ENCODE peak calls at places on chromosome 12, in nine cellular contexts. O, U, V, Q, R, T, P, H and X are unnamed samples.

GRCh38 chr12:70044170-70044569 is 199.1 kb upstream of the CNOT2 start:
- DNase-seq in O (no peak), U (no peak), V (no peak), Q (no peak), R (no peak), T (no peak), P (no peak), H (no peak), X (no peak)

GRCh38 chr12:57756406-57757341 is 1.8 kb downstream of the MARCHF9 start:
- DNase-seq in O (no peak), U (peak; percentile 70), V (peak; percentile 59), Q (no peak), R (no peak), T (no peak), P (no peak), H (peak; percentile 57), X (peak; percentile 61)

GRCh38 chr12:131189781-131190180 is 236.1 kb downstream of the ADGRD1 start:
- DNase-seq in O (no peak), U (no peak), V (no peak), Q (no peak), R (no peak), T (no peak), P (no peak), H (no peak), X (no peak)

GRCh38 chr12:56029666-56030293 is 8.9 kb downstream of the IKZF4 start:
- DNase-seq in O (peak; percentile 36), U (peak; percentile 48), V (peak; percentile 47), Q (no peak), R (no peak), T (peak; percentile 49), P (no peak), H (peak; percentile 57), X (no peak)

GRCh38 chr12:21138016-21138415 is 7.0 kb downstream of the SLCO1B1 start:
- DNase-seq in O (no peak), U (no peak), V (no peak), Q (no peak), R (no peak), T (no peak), P (no peak), H (no peak), X (no peak)

GRCh38 chr12:65294863-65295262 is 16.4 kb downstream of the MSRB3 start:
- DNase-seq in O (no peak), U (no peak), V (no peak), Q (no peak), R (no peak), T (no peak), P (no peak), H (no peak), X (no peak)

GRCh38 chr12:124335426-124336183 is 40.7 kb downstream of the RFLNA start:
- DNase-seq in O (no peak), U (no peak), V (no peak), Q (no peak), R (peak; percentile 72), T (no peak), P (no peak), H (no peak), X (no peak)

GRCh38 chr12:21677204-21677603 is 19.6 kb upstream of the LDHB start:
- DNase-seq in O (no peak), U (no peak), V (no peak), Q (no peak), R (no peak), T (no peak), P (no peak), H (no peak), X (no peak)

GRCh38 chr12:10283028-10283427 is 24.6 kb upstream of the KLRD1 start:
- DNase-seq in O (no peak), U (no peak), V (no peak), Q (no peak), R (no peak), T (no peak), P (no peak), H (no peak), X (no peak)

GRCh38 chr12:132078190-132078589 is 65.9 kb downstream of the DDX51 start:
- DNase-seq in O (no peak), U (no peak), V (no peak), Q (no peak), R (no peak), T (no peak), P (no peak), H (no peak), X (no peak)

GRCh38 chr12:124389537-124390441 is 94.9 kb downstream of the RFLNA start:
- DNase-seq in O (no peak), U (no peak), V (peak; percentile 48), Q (no peak), R (no peak), T (no peak), P (no peak), H (no peak), X (no peak)

GRCh38 chr12:40012709-40013108 is 93.2 kb downstream of the SLC2A13 start:
- DNase-seq in O (no peak), U (no peak), V (no peak), Q (no peak), R (no peak), T (no peak), P (no peak), H (no peak), X (no peak)

GRCh38 chr12:93699271-93700141 is 22.3 kb downstream of the CRADD start:
- DNase-seq in O (no peak), U (no peak), V (no peak), Q (no peak), R (no peak), T (no peak), P (no peak), H (no peak), X (no peak)

GRCh38 chr12:42525444-42525843 is 64.1 kb downstream of the PRICKLE1 start:
- DNase-seq in O (no peak), U (no peak), V (no peak), Q (no peak), R (no peak), T (no peak), P (no peak), H (no peak), X (no peak)

GRCh38 chr12:67594888-67595287 is 53.7 kb upstream of the DYRK2 start:
- DNase-seq in O (no peak), U (no peak), V (no peak), Q (no peak), R (no peak), T (no peak), P (no peak), H (no peak), X (no peak)

GRCh38 chr12:5088586-5089264 is 45.0 kb downstream of the KCNA5 start:
- DNase-seq in O (peak; percentile 22), U (no peak), V (no peak), Q (no peak), R (peak; percentile 62), T (no peak), P (no peak), H (no peak), X (no peak)

GRCh38 chr12:8681129-8681902 is 16.5 kb upstream of the RIMKLB start:
- DNase-seq in O (peak; percentile 11), U (no peak), V (no peak), Q (no peak), R (no peak), T (peak; percentile 34), P (no peak), H (no peak), X (no peak)

DNA sequence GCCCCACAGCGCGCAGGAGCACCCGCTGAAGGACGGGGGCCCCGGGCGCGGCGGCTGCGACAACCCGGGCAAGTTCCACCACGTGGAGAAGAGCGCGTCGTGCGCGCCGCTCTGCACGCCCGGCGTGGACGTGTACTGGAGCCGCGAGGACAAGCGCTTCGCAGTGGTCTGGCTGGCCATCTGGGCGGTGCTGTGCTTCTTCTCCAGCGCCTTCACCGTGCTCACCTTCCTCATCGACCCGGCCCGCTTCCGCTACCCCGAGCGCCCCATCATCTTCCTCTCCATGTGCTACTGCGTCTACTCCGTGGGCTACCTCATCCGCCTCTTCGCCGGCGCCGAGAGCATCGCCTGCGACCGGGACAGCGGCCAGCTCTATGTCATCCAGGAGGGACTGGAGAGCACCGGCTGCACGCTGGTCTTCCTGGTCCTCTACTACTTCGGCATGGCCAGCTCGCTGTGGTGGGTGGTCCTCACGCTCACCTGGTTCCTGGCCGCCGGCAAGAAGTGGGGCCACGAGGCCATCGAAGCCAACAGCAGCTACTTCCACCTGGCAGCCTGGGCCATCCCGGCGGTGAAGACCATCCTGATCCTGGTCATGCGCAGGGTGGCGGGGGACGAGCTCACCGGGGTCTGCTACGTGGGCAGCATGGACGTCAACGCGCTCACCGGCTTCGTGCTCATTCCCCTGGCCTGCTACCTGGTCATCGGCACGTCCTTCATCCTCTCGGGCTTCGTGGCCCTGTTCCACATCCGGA is 1.4 kb downstream of the FZD10 start:
- DNase-seq in O (no peak), U (no peak), V (no peak), Q (no peak), R (no peak), T (no peak), P (no peak), H (no peak), X (no peak)
- H3K9me3 ChIP-seq in O (no peaks in the 10 kb centered on the region), U (no peaks in the 10 kb centered on the region), V (no peaks in the 10 kb centered on the region), Q (no peaks in the 10 kb centered on the region), R (no peaks in the 10 kb centered on the region), T (peaks cover 12% of the 10 kb centered on the region), P (no peaks in the 10 kb centered on the region), H (no peaks in the 10 kb centered on the region), X (no peaks in the 10 kb centered on the region)

GRCh38 chr12:53057816-53058500 is 8.1 kb downstream of the TNS2 start:
- DNase-seq in O (no peak), U (no peak), V (no peak), Q (no peak), R (peak; percentile 75), T (no peak), P (no peak), H (peak; percentile 13), X (no peak)
- H3K9me3 ChIP-seq in O (no peaks in the 10 kb centered on the region), U (no peaks in the 10 kb centered on the region), V (no peaks in the 10 kb centered on the region), Q (no peaks in the 10 kb centered on the region), R (no peaks in the 10 kb centered on the region), T (no peaks in the 10 kb centered on the region), P (no peaks in the 10 kb centered on the region), H (no peaks in the 10 kb centered on the region), X (no peaks in the 10 kb centered on the region)

DNA sequence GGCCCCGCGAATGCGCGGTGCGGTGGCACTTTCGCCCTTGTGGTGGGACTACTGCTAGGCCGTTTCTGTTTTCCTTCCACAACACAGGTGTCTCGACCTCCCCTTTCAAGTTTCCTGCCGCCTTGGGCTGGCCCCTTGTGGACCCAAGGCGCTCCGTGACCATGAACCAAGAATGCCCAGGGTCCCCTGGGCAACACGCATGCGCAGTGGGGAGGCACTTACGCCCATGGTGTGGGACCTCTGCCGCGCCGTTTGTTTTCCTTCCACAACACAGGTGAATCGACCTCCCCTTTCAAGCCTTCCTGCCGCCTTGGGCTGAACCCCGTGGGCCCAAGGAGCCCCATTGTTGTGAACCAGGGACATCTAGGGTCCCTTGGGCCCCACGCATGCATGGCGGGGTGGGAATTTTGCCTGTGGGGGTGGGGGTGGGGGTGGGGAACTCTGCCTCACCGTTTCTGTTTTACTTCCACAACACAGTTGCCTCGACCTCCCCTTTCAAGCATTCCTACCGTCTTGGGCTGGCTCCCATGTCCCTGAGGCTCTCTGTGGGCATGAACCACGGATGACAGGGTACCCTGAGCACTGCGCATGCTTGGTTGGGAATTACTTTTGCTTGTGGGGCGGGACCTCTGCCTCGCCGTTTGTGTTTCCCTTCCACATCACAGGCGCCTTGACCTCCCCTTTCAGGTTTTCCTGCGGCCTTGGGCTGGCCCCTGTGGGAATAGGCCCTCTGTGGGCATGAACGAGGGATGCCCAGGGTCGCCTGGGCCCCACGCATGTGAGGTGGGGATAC is 355.1 kb downstream of the ALG10 start:
- DNase-seq in O (no peak), U (no peak), V (no peak), Q (no peak), R (no peak), T (no peak), P (no peak), H (no peak), X (no peak)
- H3K9me3 ChIP-seq in O (no peaks in the 10 kb centered on the region), U (no peaks in the 10 kb centered on the region), V (peaks cover 42% of the 10 kb centered on the region), Q (no peaks in the 10 kb centered on the region), R (no peaks in the 10 kb centered on the region), T (peaks cover 90% of the 10 kb centered on the region), P (peaks cover 19% of the 10 kb centered on the region), H (no peaks in the 10 kb centered on the region), X (no peaks in the 10 kb centered on the region)

GRCh38 chr12:130118181-130118580 is 44.1 kb upstream of the FZD10 start:
- DNase-seq in O (no peak), U (no peak), V (no peak), Q (no peak), R (no peak), T (no peak), P (no peak), H (no peak), X (no peak)
- H3K9me3 ChIP-seq in O (no peaks in the 10 kb centered on the region), U (no peaks in the 10 kb centered on the region), V (no peaks in the 10 kb centered on the region), Q (no peaks in the 10 kb centered on the region), R (no peaks in the 10 kb centered on the region), T (peaks cover 4% of the 10 kb centered on the region), P (no peaks in the 10 kb centered on the region), H (no peaks in the 10 kb centered on the region), X (no peaks in the 10 kb centered on the region)